ENCODE peak calls at places on chromosomes 5 and 9, in four cellular contexts. One of them, this sample, is unnamed.

GRCh38 chr5:112554089-112554977 is 135.3 kb upstream of the EPB41L4A start:
- DNase-seq in fibroblast of pulmonary artery: peak
- DNase-seq in heart right ventricle: no peak
- DNase-seq in AG10803: peak
- DNase-seq in this sample: no peak

GRCh38 chr9:89845862-89846261 is 241.1 kb downstream of the GADD45G start:
- DNase-seq in AG10803: no peak
- DNase-seq in heart right ventricle: no peak
- DNase-seq in fibroblast of pulmonary artery: no peak
- DNase-seq in this sample: no peak

GRCh38 chr5:39774597-39774996 is 349.8 kb upstream of the DAB2 start:
- DNase-seq in fibroblast of pulmonary artery: no peak
- DNase-seq in AG10803: peak
- DNase-seq in heart right ventricle: no peak
- DNase-seq in this sample: no peak

GRCh38 chr9:133995012-133995896 is 3.1 kb upstream of the VAV2 start:
- DNase-seq in fibroblast of pulmonary artery: no peak
- DNase-seq in heart right ventricle: no peak
- DNase-seq in AG10803: peak
- DNase-seq in this sample: no peak

GRCh38 chr9:124012368-124013262 is 1.0 kb downstream of the LHX2 start:
- DNase-seq in fibroblast of pulmonary artery: no peak
- DNase-seq in heart right ventricle: no peak
- DNase-seq in AG10803: no peak
- DNase-seq in this sample: no peak

GRCh38 chr9:3794005-3794404 is 268.2 kb upstream of the RFX3 start:
- DNase-seq in heart right ventricle: no peak
- DNase-seq in fibroblast of pulmonary artery: peak
- DNase-seq in AG10803: peak
- DNase-seq in this sample: peak

GRCh38 chr5:67963789-67964519 is 251.6 kb upstream of the PIK3R1 start:
- DNase-seq in fibroblast of pulmonary artery: no peak
- DNase-seq in AG10803: no peak
- DNase-seq in heart right ventricle: no peak
- DNase-seq in this sample: no peak

GRCh38 chr9:109901191-109901590 is 121.2 kb downstream of the PALM2AKAP2 start:
- DNase-seq in AG10803: peak
- DNase-seq in fibroblast of pulmonary artery: peak
- DNase-seq in heart right ventricle: no peak
- DNase-seq in this sample: no peak

GRCh38 chr5:97635553-97635952 is 452.5 kb upstream of the RIOK2 start:
- DNase-seq in fibroblast of pulmonary artery: no peak
- DNase-seq in heart right ventricle: no peak
- DNase-seq in AG10803: no peak
- DNase-seq in this sample: no peak

GRCh38 chr5:171158581-171158980 is 150.5 kb upstream of the TLX3 start:
- DNase-seq in AG10803: no peak
- DNase-seq in heart right ventricle: no peak
- DNase-seq in fibroblast of pulmonary artery: no peak
- DNase-seq in this sample: no peak

GRCh38 chr5:56749842-56750241 is 65.5 kb upstream of the MAP3K1 start:
- DNase-seq in fibroblast of pulmonary artery: no peak
- DNase-seq in heart right ventricle: no peak
- DNase-seq in AG10803: no peak
- DNase-seq in this sample: no peak

GRCh38 chr5:134406390-134406789 is 5.3 kb downstream of the CDKN2AIPNL start:
- DNase-seq in AG10803: no peak
- DNase-seq in fibroblast of pulmonary artery: no peak
- DNase-seq in heart right ventricle: no peak
- DNase-seq in this sample: no peak

GRCh38 chr5:6712136-6712581 is 1.1 kb upstream of the TENT4A start:
- DNase-seq in heart right ventricle: peak
- DNase-seq in fibroblast of pulmonary artery: peak
- DNase-seq in AG10803: peak
- DNase-seq in this sample: peak

GRCh38 chr9:124593080-124594058 is 86.2 kb upstream of the NR5A1 start:
- DNase-seq in fibroblast of pulmonary artery: no peak
- DNase-seq in AG10803: peak
- DNase-seq in heart right ventricle: no peak
- DNase-seq in this sample: no peak

GRCh38 chr5:52746539-52746938 is 41.2 kb upstream of the ITGA1 start:
- DNase-seq in fibroblast of pulmonary artery: peak
- DNase-seq in AG10803: peak
- DNase-seq in heart right ventricle: no peak
- DNase-seq in this sample: no peak

GRCh38 chr5:37696190-37697021 is 143.4 kb downstream of the GDNF start:
- DNase-seq in heart right ventricle: no peak
- DNase-seq in AG10803: peak
- DNase-seq in fibroblast of pulmonary artery: peak
- DNase-seq in this sample: peak
- TF ChIP-seq CTCF in heart right ventricle: no peak
- TF ChIP-seq CTCF in AG10803: no peak
- TF ChIP-seq CTCF in fibroblast of pulmonary artery: no peak
- TF ChIP-seq CTCF in this sample: no peak

GRCh38 chr5:166342330-166342891 is 1949.0 kb upstream of the WWC1 start:
- DNase-seq in fibroblast of pulmonary artery: peak
- DNase-seq in heart right ventricle: no peak
- DNase-seq in AG10803: no peak
- DNase-seq in this sample: no peak
- TF ChIP-seq CTCF in fibroblast of pulmonary artery: no peak
- TF ChIP-seq CTCF in heart right ventricle: no peak
- TF ChIP-seq CTCF in AG10803: no peak
- TF ChIP-seq CTCF in this sample: no peak

DNA sequence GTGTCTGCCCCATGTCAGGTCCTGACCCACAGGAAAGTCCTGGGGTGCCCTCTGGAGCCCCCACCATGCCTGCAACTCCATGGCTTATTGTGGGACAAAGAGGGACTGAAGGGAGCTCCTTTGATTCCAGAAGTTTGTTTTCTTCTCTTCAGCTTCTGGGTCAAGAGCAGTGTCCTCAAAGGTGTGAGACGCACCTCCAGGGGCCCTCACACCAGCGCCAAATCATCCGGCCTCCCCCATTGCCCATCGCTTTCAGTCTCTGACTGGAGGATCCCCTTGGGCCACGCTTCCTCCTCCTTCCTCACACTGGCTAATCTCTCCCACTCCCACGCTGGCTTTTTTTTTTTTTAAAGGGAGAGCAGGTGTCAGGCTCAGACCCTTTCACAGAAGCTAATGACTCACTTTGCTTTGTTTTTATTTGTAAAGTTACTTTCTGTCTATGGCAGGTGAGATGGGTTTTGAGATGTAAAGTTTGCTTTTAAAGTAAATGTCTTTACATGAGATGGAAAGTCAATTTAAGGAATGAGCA is 16.7 kb downstream of the CDHR2 start:
- DNase-seq in heart right ventricle: no peak
- DNase-seq in AG10803: no peak
- DNase-seq in fibroblast of pulmonary artery: no peak
- DNase-seq in this sample: no peak
- TF ChIP-seq CTCF in heart right ventricle: no peak
- TF ChIP-seq CTCF in AG10803: no peak
- TF ChIP-seq CTCF in fibroblast of pulmonary artery: no peak
- TF ChIP-seq CTCF in this sample: no peak

GRCh38 chr9:136310273-136311030 is 6.6 kb upstream of the CCDC187 start:
- DNase-seq in AG10803: no peak
- DNase-seq in heart right ventricle: no peak
- DNase-seq in fibroblast of pulmonary artery: no peak
- DNase-seq in this sample: no peak

GRCh38 chr9:136308262-136309053 is 4.6 kb upstream of the CCDC187 start:
- DNase-seq in fibroblast of pulmonary artery: no peak
- DNase-seq in AG10803: no peak
- DNase-seq in heart right ventricle: no peak
- DNase-seq in this sample: no peak

GRCh38 chr9:136311037-136311432 is 7.1 kb upstream of the CCDC187 start:
- DNase-seq in AG10803: no peak
- DNase-seq in heart right ventricle: no peak
- DNase-seq in fibroblast of pulmonary artery: no peak
- DNase-seq in this sample: no peak

GRCh38 chr9:136309101-136309801 is 5.4 kb upstream of the CCDC187 start:
- DNase-seq in AG10803: no peak
- DNase-seq in fibroblast of pulmonary artery: no peak
- DNase-seq in heart right ventricle: no peak
- DNase-seq in this sample: no peak

GRCh38 chr9:136309806-136310220 is 5.9 kb upstream of the CCDC187 start:
- DNase-seq in fibroblast of pulmonary artery: no peak
- DNase-seq in AG10803: no peak
- DNase-seq in heart right ventricle: no peak
- DNase-seq in this sample: no peak
- TF ChIP-seq CTCF in fibroblast of pulmonary artery: no peak
- TF ChIP-seq CTCF in AG10803: no peak
- TF ChIP-seq CTCF in heart right ventricle: no peak
- TF ChIP-seq CTCF in this sample: no peak

GRCh38 chr5:143685416-143685815 is 126.5 kb upstream of the HMHB1 start:
- DNase-seq in AG10803: peak
- DNase-seq in heart right ventricle: no peak
- DNase-seq in fibroblast of pulmonary artery: peak
- DNase-seq in this sample: peak
- TF ChIP-seq CTCF in AG10803: peak
- TF ChIP-seq CTCF in heart right ventricle: peak
- TF ChIP-seq CTCF in fibroblast of pulmonary artery: peak
- TF ChIP-seq CTCF in this sample: peak